ENCODE peak calls at places on chromosomes 4 and X, in five cellular contexts. S, Z, W, A and J are unnamed samples.

GRCh38 chr4:13534344-13535063 is 9.8 kb downstream of the NKX3-2 start:
- DNase-seq in S (no peak), Z (no peak), W (no peak), A (no peak), J (no peak)

GRCh38 chr4:84418032-84418709 is 80.9 kb downstream of the NKX6-1 start:
- DNase-seq in S (no peak), Z (no peak), W (peak), A (no peak), J (no peak)

GRCh38 chr4:45345551-45345950 is 619.2 kb upstream of the GNPDA2 start:
- DNase-seq in S (no peak), Z (no peak), W (no peak), A (no peak), J (no peak)

GRCh38 chrX:19824603-19825002 is 62.8 kb downstream of the SH3KBP1 start:
- DNase-seq in S (peak), Z (no peak), W (no peak), A (no peak), J (no peak)

GRCh38 chr4:27123050-27123768 is 262.6 kb downstream of the STIM2 start:
- DNase-seq in S (no peak), Z (no peak), W (peak), A (peak), J (no peak)

GRCh38 chrX:69021095-69021494 is 144.2 kb downstream of the PJA1 start:
- DNase-seq in S (no peak), Z (no peak), W (no peak), A (no peak), J (no peak)

GRCh38 chr4:83128235-83128929 is 13.9 kb upstream of the PLAC8 start:
- DNase-seq in S (no peak), Z (no peak), W (no peak), A (no peak), J (no peak)

GRCh38 chr4:147103403-147103946 is 157.8 kb upstream of the TTC29 start:
- DNase-seq in S (no peak), Z (no peak), W (peak), A (no peak), J (peak)

GRCh38 chr4:7904942-7905341 is 34.7 kb downstream of the AFAP1 start:
- DNase-seq in S (no peak), Z (no peak), W (peak), A (no peak), J (no peak)

GRCh38 chrX:150692837-150693781 is at the start of gene MTMR1:
- DNase-seq in S (peak), Z (peak), W (peak), A (peak), J (no peak)

GRCh38 chr4:165537028-165537648 is 158.3 kb downstream of the CPE start:
- DNase-seq in S (no peak), Z (no peak), W (peak), A (peak), J (no peak)

GRCh38 chrX:111645607-111646006 is 35.4 kb upstream of the ALG13 start:
- DNase-seq in S (no peak), Z (no peak), W (no peak), A (no peak), J (no peak)

GRCh38 chrX:101483705-101484104 is 1.6 kb upstream of the ARMCX4 start:
- DNase-seq in S (no peak), Z (no peak), W (no peak), A (peak), J (no peak)

GRCh38 chr4:52861171-52861873 is 795 bp upstream of the RASL11B start:
- DNase-seq in S (no peak), Z (no peak), W (no peak), A (peak), J (no peak)

GRCh38 chr4:96913437-96914075 is 1073.7 kb downstream of the PDHA2 start:
- DNase-seq in S (no peak), Z (no peak), W (peak), A (peak), J (no peak)

GRCh38 chr4:97774347-97774989 is 368.8 kb downstream of the STPG2 start:
- DNase-seq in S (no peak), Z (no peak), W (no peak), A (no peak), J (no peak)

GRCh38 chr4:41538887-41539498 is 1.0 kb downstream of the LIMCH1 start:
- DNase-seq in S (no peak), Z (no peak), W (no peak), A (no peak), J (no peak)

GRCh38 chrX:110346681-110347080 is 12.0 kb upstream of the RTL9 start:
- DNase-seq in S (no peak), Z (no peak), W (no peak), A (peak), J (no peak)

GRCh38 chr4:89486042-89486441 is 178.4 kb upstream of the GPRIN3 start:
- DNase-seq in S (no peak), Z (no peak), W (peak), A (peak), J (no peak)

GRCh38 chr4:113682730-113683129 is 78.8 kb downstream of the CAMK2D start:
- DNase-seq in S (no peak), Z (no peak), W (no peak), A (no peak), J (no peak)

GRCh38 chr4:79540143-79540542 is 132.1 kb upstream of the GK2 start:
- DNase-seq in S (no peak), Z (no peak), W (no peak), A (no peak), J (no peak)

GRCh38 chr4:184980261-184980660 is 38.0 kb upstream of the HELT start:
- DNase-seq in S (no peak), Z (no peak), W (no peak), A (no peak), J (no peak)

GRCh38 chrX:148310402-148311200 is 189.8 kb upstream of the AFF2 start:
- DNase-seq in S (peak), Z (no peak), W (no peak), A (no peak), J (no peak)

GRCh38 chr4:184384056-184384809 is 90.1 kb downstream of the IRF2 start:
- DNase-seq in S (no peak), Z (peak), W (peak), A (no peak), J (no peak)

GRCh38 chr4:139557506-139558110 is 1.6 kb upstream of the SETD7 start:
- DNase-seq in S (no peak), Z (no peak), W (no peak), A (peak), J (no peak)

GRCh38 chr4:148315049-148315448 is 127.2 kb downstream of the NR3C2 start:
- DNase-seq in S (no peak), Z (no peak), W (no peak), A (no peak), J (no peak)